ENCODE peak calls at places on chromosome X, in six cellular contexts. D is T-cell; L is effector memory CD4-positive, alpha-beta T cell; R is CD4-positive, alpha-beta T cell; I is effector CD8-positive, alpha-beta T cell; A is iris pigment epithelial cell. W is an unnamed sample.

GRCh38 chrX:44225667-44226066 is 117.8 kb downstream of the EFHC2 start:
- DNase-seq in D (no peak), L (no peak), R (no peak), I (no peak), A (no peak), W (no peak)

GRCh38 chrX:40908026-40908425 is 172.7 kb upstream of the MED14 start:
- DNase-seq in D (no peak), L (no peak), R (no peak), I (no peak), A (peak), W (no peak)

GRCh38 chrX:41145920-41146608 is 60.8 kb downstream of the USP9X start:
- DNase-seq in D (no peak), L (no peak), R (no peak), I (no peak), A (peak), W (no peak)

GRCh38 chrX:78024349-78025108 is 55.1 kb upstream of the PGAM4 start:
- DNase-seq in D (peak), L (peak), R (no peak), I (no peak), A (peak), W (no peak)

GRCh38 chrX:50430917-50431316 is 39.7 kb downstream of the DGKK start:
- DNase-seq in D (no peak), L (no peak), R (no peak), I (no peak), A (no peak), W (peak)

GRCh38 chrX:7147431-7147977 is at the start of gene STS:
- DNase-seq in D (peak), L (peak), R (peak), I (peak), A (peak), W (no peak)

GRCh38 chrX:40245411-40246140 is 147.8 kb upstream of the BCOR start:
- DNase-seq in D (no peak), L (no peak), R (no peak), I (no peak), A (peak), W (no peak)

GRCh38 chrX:17826609-17827496 is 34.2 kb downstream of the RAI2 start:
- DNase-seq in D (no peak), L (no peak), R (no peak), I (no peak), A (no peak), W (no peak)

GRCh38 chrX:53442322-53442631 is 8.1 kb upstream of the HSD17B10 start:
- DNase-seq in D (no peak), L (no peak), R (no peak), I (no peak), A (no peak), W (peak)

GRCh38 chrX:9517062-9517461 is 52.2 kb downstream of the TBL1X start:
- DNase-seq in D (no peak), L (no peak), R (no peak), I (no peak), A (no peak), W (no peak)

GRCh38 chrX:85922821-85923220 is 124.5 kb downstream of the CHM start:
- DNase-seq in D (no peak), L (no peak), R (no peak), I (no peak), A (peak), W (no peak)

GRCh38 chrX:16838202-16839066 is 31.7 kb downstream of the RBBP7 start:
- DNase-seq in D (no peak), L (no peak), R (no peak), I (no peak), A (peak), W (no peak)

GRCh38 chrX:43836435-43837184 is 45.6 kb downstream of the MAOB start:
- DNase-seq in D (no peak), L (no peak), R (no peak), I (no peak), A (peak), W (no peak)

GRCh38 chrX:146604196-146604595 is 205.4 kb upstream of the CXorf51B start:
- DNase-seq in D (no peak), L (no peak), R (no peak), I (no peak), A (no peak), W (no peak)

GRCh38 chrX:72169008-72169728 is 12.4 kb upstream of the PIN4 start:
- DNase-seq in D (peak), L (peak), R (peak), I (peak), A (no peak), W (peak)

GRCh38 chrX:19539665-19540064 is 24.4 kb upstream of the MAP3K15 start:
- DNase-seq in D (no peak), L (no peak), R (no peak), I (no peak), A (no peak), W (no peak)

GRCh38 chrX:27680726-27681125 is 90.6 kb downstream of the DCAF8L2 start:
- DNase-seq in D (no peak), L (no peak), R (no peak), I (no peak), A (peak), W (no peak)

GRCh38 chrX:18353931-18354368 is 538 bp downstream of the SCML2 start:
- DNase-seq in D (peak), L (no peak), R (peak), I (no peak), A (no peak), W (no peak)

GRCh38 chrX:78124304-78124703 is 15.1 kb downstream of the TAF9B start:
- DNase-seq in D (no peak), L (no peak), R (no peak), I (no peak), A (peak), W (no peak)

GRCh38 chrX:130523460-130524394 is 121.9 kb downstream of the RBMX2 start:
- DNase-seq in D (no peak), L (no peak), R (no peak), I (no peak), A (no peak), W (no peak)

GRCh38 chrX:130097507-130098201 is 12.6 kb downstream of the ELF4 start:
- DNase-seq in D (no peak), L (peak), R (no peak), I (peak), A (no peak), W (peak)

GRCh38 chrX:819684-820083 is 189.1 kb downstream of the SHOX start:
- DNase-seq in D (no peak), L (no peak), R (no peak), I (no peak), A (no peak), W (no peak)

GRCh38 chrX:121256653-121257052 is 209.2 kb downstream of the GLUD2 start:
- DNase-seq in D (no peak), L (no peak), R (no peak), I (no peak), A (peak), W (no peak)

GRCh38 chrX:41045960-41046567 is 39.2 kb upstream of the USP9X start:
- DNase-seq in D (no peak), L (no peak), R (no peak), I (no peak), A (peak), W (no peak)

GRCh38 chrX:135931644-135932487 is 38.4 kb downstream of the SAGE1 start:
- DNase-seq in D (peak), L (peak), R (peak), I (peak), A (peak), W (no peak)

GRCh38 chrX:102516314-102516936 is at the start of gene TMSB15A:
- DNase-seq in D (peak), L (peak), R (peak), I (peak), A (peak), W (no peak)

GRCh38 chrX:79336869-79337815 is 30.0 kb downstream of the ITM2A start:
- DNase-seq in D (no peak), L (no peak), R (no peak), I (no peak), A (no peak), W (no peak)

GRCh38 chrX:16946971-16947562 is 609 bp downstream of the REPS2 start:
- DNase-seq in D (peak), L (no peak), R (no peak), I (no peak), A (no peak), W (no peak)

GRCh38 chrX:6095469-6095868 is 133.2 kb downstream of the NLGN4X start:
- DNase-seq in D (no peak), L (no peak), R (no peak), I (no peak), A (no peak), W (no peak)

GRCh38 chrX:131802836-131803626 is 220.1 kb upstream of the STK26 start:
- DNase-seq in D (no peak), L (no peak), R (peak), I (no peak), A (no peak), W (no peak)

GRCh38 chrX:3548743-3549441 is 164.6 kb downstream of the PRKX start:
- DNase-seq in D (no peak), L (no peak), R (no peak), I (no peak), A (peak), W (no peak)

GRCh38 chrX:129980540-129981206 is 1.8 kb upstream of the BCORL1 start:
- DNase-seq in D (peak), L (peak), R (no peak), I (peak), A (no peak), W (no peak)

GRCh38 chrX:48794993-48795501 is 6.8 kb upstream of the HDAC6 start:
- DNase-seq in D (no peak), L (no peak), R (no peak), I (no peak), A (peak), W (no peak)

GRCh38 chrX:53831662-53832635 is 145.4 kb upstream of the HUWE1 start:
- DNase-seq in D (peak), L (peak), R (peak), I (peak), A (peak), W (no peak)

GRCh38 chrX:99914676-99915075 is 495.4 kb downstream of the PCDH19 start:
- DNase-seq in D (no peak), L (no peak), R (no peak), I (no peak), A (no peak), W (no peak)

GRCh38 chrX:107025538-107025937 is 25.5 kb upstream of the MORC4 start:
- DNase-seq in D (no peak), L (no peak), R (no peak), I (no peak), A (peak), W (no peak)

W was measured in GF-D8.